ENCODE peak calls at places on chromosomes 7 and 10, in five cellular contexts. P, I, T, G and K are unnamed samples.

GRCh38 chr7:23811540-23811939 is 101.5 kb downstream of the STK31 start:
- DNase-seq in P (no peak), I (no peak), T (no peak), G (no peak), K (no peak)

GRCh38 chr10:128929905-128930304 is 537.1 kb upstream of the MGMT start:
- DNase-seq in P (no peak), I (no peak), T (no peak), G (no peak), K (no peak)

GRCh38 chr7:27900006-27900405 is 160.0 kb downstream of the TAX1BP1 start:
- DNase-seq in P (no peak), I (no peak), T (no peak), G (no peak), K (no peak)

GRCh38 chr10:71748671-71749191 is 24.6 kb downstream of the VSIR start:
- DNase-seq in P (no peak), I (peak; percentile 93), T (no peak), G (peak; percentile 65), K (no peak)

GRCh38 chr10:15169555-15170407 is 1.3 kb upstream of the NMT2 start:
- DNase-seq in P (no peak), I (peak; percentile 79), T (no peak), G (peak; percentile 17), K (peak; percentile 16)

GRCh38 chr7:47726047-47726726 is 144.3 kb upstream of the TNS3 start:
- DNase-seq in P (no peak), I (no peak), T (no peak), G (no peak), K (no peak)

GRCh38 chr7:99560834-99561734 is 2.6 kb downstream of the ZNF655 start:
- DNase-seq in P (no peak), I (no peak), T (no peak), G (no peak), K (no peak)

GRCh38 chr7:125847055-125847454 is 917.4 kb upstream of the POT1 start:
- DNase-seq in P (no peak), I (no peak), T (no peak), G (no peak), K (no peak)

GRCh38 chr7:29556405-29557195 is 7.0 kb upstream of the PRR15 start:
- DNase-seq in P (no peak), I (no peak), T (no peak), G (no peak), K (no peak)

GRCh38 chr10:91708174-91708861 is 75.4 kb upstream of the PPP1R3C start:
- DNase-seq in P (no peak), I (no peak), T (no peak), G (no peak), K (no peak)

GRCh38 chr7:27606270-27607209 is 56.1 kb downstream of the HIBADH start:
- DNase-seq in P (peak; percentile 20), I (no peak), T (no peak), G (no peak), K (no peak)